ENCODE peak calls at places on chromosome 1, in eight cellular contexts. One of them, this sample, is unnamed.

GRCh38 chr1:59730759-59731478 is 83.8 kb upstream of the HOOK1 start:
- DNase-seq in renal cortical epithelial cell: peak
- DNase-seq in EH: peak
- DNase-seq in endothelial cell: no peak
- DNase-seq in mesendoderm: peak
- DNase-seq in CD8-positive, alpha-beta memory T cell: no peak
- DNase-seq in RWPE1: peak
- DNase-seq in retinal pigment epithelial cell: peak
- DNase-seq in this sample: peak

GRCh38 chr1:206923009-206923960 is 1.5 kb upstream of the FCMR start:
- DNase-seq in RWPE1: no peak
- DNase-seq in EH: no peak
- DNase-seq in mesendoderm: no peak
- DNase-seq in renal cortical epithelial cell: no peak
- DNase-seq in endothelial cell: no peak
- DNase-seq in CD8-positive, alpha-beta memory T cell: peak
- DNase-seq in retinal pigment epithelial cell: no peak
- DNase-seq in this sample: no peak

GRCh38 chr1:101144868-101145808 is 91.7 kb upstream of the S1PR1 start:
- DNase-seq in endothelial cell: no peak
- DNase-seq in RWPE1: no peak
- DNase-seq in renal cortical epithelial cell: peak
- DNase-seq in retinal pigment epithelial cell: no peak
- DNase-seq in CD8-positive, alpha-beta memory T cell: no peak
- DNase-seq in EH: no peak
- DNase-seq in mesendoderm: no peak
- DNase-seq in this sample: no peak

GRCh38 chr1:21396516-21396915 is 43.4 kb upstream of the NBPF3 start:
- DNase-seq in CD8-positive, alpha-beta memory T cell: no peak
- DNase-seq in endothelial cell: no peak
- DNase-seq in retinal pigment epithelial cell: no peak
- DNase-seq in EH: no peak
- DNase-seq in renal cortical epithelial cell: no peak
- DNase-seq in RWPE1: no peak
- DNase-seq in mesendoderm: no peak
- DNase-seq in this sample: no peak

GRCh38 chr1:202213361-202214088 is 19.9 kb downstream of the LGR6 start:
- DNase-seq in EH: no peak
- DNase-seq in RWPE1: no peak
- DNase-seq in mesendoderm: peak
- DNase-seq in CD8-positive, alpha-beta memory T cell: no peak
- DNase-seq in endothelial cell: peak
- DNase-seq in renal cortical epithelial cell: no peak
- DNase-seq in retinal pigment epithelial cell: no peak
- DNase-seq in this sample: no peak

GRCh38 chr1:230163205-230163604 is 96.2 kb downstream of the GALNT2 start:
- DNase-seq in renal cortical epithelial cell: peak
- DNase-seq in CD8-positive, alpha-beta memory T cell: no peak
- DNase-seq in endothelial cell: no peak
- DNase-seq in EH: peak
- DNase-seq in retinal pigment epithelial cell: no peak
- DNase-seq in RWPE1: no peak
- DNase-seq in mesendoderm: no peak
- DNase-seq in this sample: no peak

GRCh38 chr1:1605724-1606123 is 5.8 kb upstream of the FNDC10 start:
- DNase-seq in renal cortical epithelial cell: no peak
- DNase-seq in mesendoderm: no peak
- DNase-seq in CD8-positive, alpha-beta memory T cell: no peak
- DNase-seq in EH: no peak
- DNase-seq in retinal pigment epithelial cell: no peak
- DNase-seq in endothelial cell: no peak
- DNase-seq in RWPE1: no peak
- DNase-seq in this sample: no peak

GRCh38 chr1:168958562-168959289 is 147.8 kb upstream of the ATP1B1 start:
- DNase-seq in mesendoderm: no peak
- DNase-seq in RWPE1: no peak
- DNase-seq in retinal pigment epithelial cell: no peak
- DNase-seq in CD8-positive, alpha-beta memory T cell: no peak
- DNase-seq in EH: no peak
- DNase-seq in endothelial cell: no peak
- DNase-seq in renal cortical epithelial cell: no peak
- DNase-seq in this sample: no peak

GRCh38 chr1:41813755-41814694 is 104.7 kb downstream of the HIVEP3 start:
- DNase-seq in retinal pigment epithelial cell: no peak
- DNase-seq in CD8-positive, alpha-beta memory T cell: no peak
- DNase-seq in renal cortical epithelial cell: no peak
- DNase-seq in EH: no peak
- DNase-seq in RWPE1: no peak
- DNase-seq in mesendoderm: no peak
- DNase-seq in endothelial cell: no peak
- DNase-seq in this sample: no peak

GRCh38 chr1:10513199-10513598 is 38.4 kb downstream of the PEX14 start:
- DNase-seq in endothelial cell: no peak
- DNase-seq in retinal pigment epithelial cell: no peak
- DNase-seq in renal cortical epithelial cell: no peak
- DNase-seq in EH: no peak
- DNase-seq in RWPE1: no peak
- DNase-seq in CD8-positive, alpha-beta memory T cell: no peak
- DNase-seq in mesendoderm: no peak
- DNase-seq in this sample: no peak

GRCh38 chr1:202061055-202061454 is 50.7 kb downstream of the ELF3 start:
- DNase-seq in renal cortical epithelial cell: no peak
- DNase-seq in RWPE1: no peak
- DNase-seq in retinal pigment epithelial cell: no peak
- DNase-seq in mesendoderm: no peak
- DNase-seq in endothelial cell: no peak
- DNase-seq in CD8-positive, alpha-beta memory T cell: no peak
- DNase-seq in EH: no peak
- DNase-seq in this sample: no peak

GRCh38 chr1:117820694-117821381 is 108.6 kb downstream of the GDAP2 start:
- DNase-seq in retinal pigment epithelial cell: no peak
- DNase-seq in EH: peak
- DNase-seq in renal cortical epithelial cell: no peak
- DNase-seq in RWPE1: no peak
- DNase-seq in endothelial cell: no peak
- DNase-seq in CD8-positive, alpha-beta memory T cell: no peak
- DNase-seq in mesendoderm: no peak
- DNase-seq in this sample: no peak

GRCh38 chr1:79617777-79618176 is 611.2 kb upstream of the ADGRL4 start:
- DNase-seq in EH: no peak
- DNase-seq in renal cortical epithelial cell: no peak
- DNase-seq in retinal pigment epithelial cell: no peak
- DNase-seq in mesendoderm: peak
- DNase-seq in RWPE1: no peak
- DNase-seq in endothelial cell: no peak
- DNase-seq in CD8-positive, alpha-beta memory T cell: no peak
- DNase-seq in this sample: no peak

GRCh38 chr1:193458628-193459027 is 272.2 kb upstream of the B3GALT2 start:
- DNase-seq in mesendoderm: no peak
- DNase-seq in RWPE1: no peak
- DNase-seq in endothelial cell: no peak
- DNase-seq in retinal pigment epithelial cell: no peak
- DNase-seq in renal cortical epithelial cell: no peak
- DNase-seq in EH: no peak
- DNase-seq in CD8-positive, alpha-beta memory T cell: peak
- DNase-seq in this sample: no peak

GRCh38 chr1:25360596-25361581 is 22.8 kb downstream of the TMEM50A start:
- DNase-seq in CD8-positive, alpha-beta memory T cell: no peak
- DNase-seq in mesendoderm: no peak
- DNase-seq in endothelial cell: no peak
- DNase-seq in renal cortical epithelial cell: no peak
- DNase-seq in RWPE1: peak
- DNase-seq in retinal pigment epithelial cell: no peak
- DNase-seq in EH: peak
- DNase-seq in this sample: no peak